ENCODE peak calls at places on chromosome 2, in nine cellular contexts. P, C, V, Q, A, M, W, D and H are unnamed samples.

GRCh38 chr2:161243312-161243711 is 64.9 kb upstream of the PSMD14 start:
- DNase-seq in P (no peak), C (no peak), V (no peak), Q (no peak), A (no peak), M (no peak), W (no peak), D (no peak), H (no peak)

GRCh38 chr2:204364860-204365530 is 180.3 kb upstream of the PARD3B start:
- DNase-seq in P (no peak), C (no peak), V (no peak), Q (no peak), A (no peak), M (no peak), W (no peak), D (no peak), H (peak)

GRCh38 chr2:229884775-229885699 is 36.8 kb downstream of the TRIP12 start:
- DNase-seq in P (no peak), C (no peak), V (no peak), Q (no peak), A (no peak), M (no peak), W (no peak), D (no peak), H (no peak)

GRCh38 chr2:8285081-8285480 is 396.8 kb upstream of the ID2 start:
- DNase-seq in P (no peak), C (no peak), V (no peak), Q (no peak), A (no peak), M (no peak), W (no peak), D (no peak), H (peak)

GRCh38 chr2:216107760-216108159 is 1.4 kb upstream of the XRCC5 start:
- DNase-seq in P (no peak), C (no peak), V (no peak), Q (no peak), A (peak), M (no peak), W (no peak), D (no peak), H (peak)

GRCh38 chr2:29783696-29784095 is 137.7 kb downstream of the ALK start:
- DNase-seq in P (no peak), C (no peak), V (no peak), Q (no peak), A (no peak), M (no peak), W (no peak), D (no peak), H (no peak)

GRCh38 chr2:117523267-117523666 is 291.2 kb upstream of the DDX18 start:
- DNase-seq in P (peak), C (no peak), V (peak), Q (peak), A (peak), M (peak), W (no peak), D (no peak), H (no peak)

GRCh38 chr2:178404380-178404767 is 46.6 kb downstream of the PRKRA start:
- DNase-seq in P (no peak), C (no peak), V (no peak), Q (peak), A (no peak), M (no peak), W (no peak), D (no peak), H (peak)

GRCh38 chr2:21229302-21229701 is 105.5 kb downstream of the TDRD15 start:
- DNase-seq in P (no peak), C (no peak), V (no peak), Q (no peak), A (no peak), M (no peak), W (no peak), D (no peak), H (peak)

GRCh38 chr2:73283545-73284295 is 558 bp downstream of the FBXO41 start:
- DNase-seq in P (no peak), C (no peak), V (no peak), Q (peak), A (no peak), M (peak), W (no peak), D (no peak), H (no peak)

GRCh38 chr2:239341146-239341732 is 59.6 kb downstream of the HDAC4 start:
- DNase-seq in P (no peak), C (no peak), V (no peak), Q (peak), A (no peak), M (no peak), W (no peak), D (no peak), H (no peak)

GRCh38 chr2:241252778-241253475 is 62.5 kb downstream of the HDLBP start:
- DNase-seq in P (no peak), C (no peak), V (no peak), Q (no peak), A (no peak), M (no peak), W (no peak), D (no peak), H (no peak)

GRCh38 chr2:170339324-170339723 is 161.4 kb downstream of the MYO3B start:
- DNase-seq in P (no peak), C (no peak), V (no peak), Q (peak), A (peak), M (peak), W (no peak), D (no peak), H (no peak)

GRCh38 chr2:44389895-44390294 is 28.1 kb downstream of the CAMKMT start:
- DNase-seq in P (no peak), C (no peak), V (no peak), Q (no peak), A (no peak), M (no peak), W (no peak), D (no peak), H (no peak)

GRCh38 chr2:195146761-195147160 is 510.3 kb upstream of the SLC39A10 start:
- DNase-seq in P (no peak), C (no peak), V (no peak), Q (no peak), A (no peak), M (no peak), W (no peak), D (no peak), H (no peak)

GRCh38 chr2:47074691-47075090 is 80.4 kb downstream of the STPG4 start:
- DNase-seq in P (no peak), C (no peak), V (no peak), Q (no peak), A (no peak), M (no peak), W (no peak), D (no peak), H (no peak)

GRCh38 chr2:10080536-10081304 is 509 bp upstream of the CYS1 start:
- DNase-seq in P (no peak), C (no peak), V (no peak), Q (no peak), A (no peak), M (no peak), W (no peak), D (no peak), H (no peak)

GRCh38 chr2:201320701-201321100 is 36.4 kb downstream of the FLACC1 start:
- DNase-seq in P (no peak), C (no peak), V (no peak), Q (peak), A (no peak), M (no peak), W (no peak), D (no peak), H (no peak)

GRCh38 chr2:144705328-144706245 is 185.7 kb upstream of the ZEB2 start:
- DNase-seq in P (no peak), C (no peak), V (no peak), Q (no peak), A (no peak), M (no peak), W (no peak), D (no peak), H (no peak)

GRCh38 chr2:69340101-69340775 is 46.8 kb downstream of the GFPT1 start:
- DNase-seq in P (no peak), C (no peak), V (no peak), Q (no peak), A (peak), M (no peak), W (no peak), D (no peak), H (no peak)

GRCh38 chr2:96251721-96252292 is 14.0 kb downstream of the TMEM127 start:
- DNase-seq in P (peak), C (no peak), V (no peak), Q (no peak), A (peak), M (no peak), W (peak), D (no peak), H (peak)

GRCh38 chr2:148876190-148876588 is 1.2 kb downstream of the KIF5C start:
- DNase-seq in P (no peak), C (no peak), V (no peak), Q (peak), A (peak), M (peak), W (no peak), D (peak), H (no peak)

GRCh38 chr2:27081984-27082772 is 3.8 kb downstream of the EMILIN1 start:
- DNase-seq in P (no peak), C (no peak), V (no peak), Q (no peak), A (no peak), M (no peak), W (no peak), D (no peak), H (no peak)